ENCODE peak calls at places on chromosomes 1 and 21, in five cellular contexts. Z is Peyer's patch; Q is HepG2; T is CD4-positive, CD25-positive, alpha-beta regulatory T cell; U is tibial nerve. H is an unnamed sample. For H3K4me1, the result is how much of the 10 kb centered on the place peaks cover.

GRCh38 chr1:5897281-5897680 is 94.9 kb downstream of the NPHP4 start:
- DNase-seq in T (no peak), U (no peak), Q (no peak), Z (no peak), H (no peak)

GRCh38 chr1:54342306-54342705 is 63.9 kb downstream of the SSBP3 start:
- DNase-seq in Q (no peak), T (no peak), Z (no peak), U (no peak), H (no peak)

GRCh38 chr1:80675469-80675868 is 1125.3 kb upstream of the ADGRL2 start:
- DNase-seq in Q (no peak), T (no peak), U (no peak), Z (no peak), H (no peak)

GRCh38 chr1:223712184-223712855 is at the start of gene CAPN2:
- DNase-seq in T (peak), Z (peak), U (peak), Q (no peak), H (peak)

GRCh38 chr1:58162952-58163550 is 383.5 kb downstream of the OMA1 start:
- DNase-seq in Q (peak), Z (no peak), T (peak), U (peak), H (no peak)

GRCh38 chr1:185157599-185158469 is 867 bp downstream of the SWT1 start:
- DNase-seq in Q (no peak), Z (no peak), T (no peak), U (no peak), H (no peak)

GRCh38 chr1:105337427-105337826 is 1587.7 kb downstream of the AMY1C start:
- DNase-seq in T (no peak), Z (no peak), Q (no peak), U (no peak), H (no peak)

GRCh38 chr1:60727553-60727952 is 354.8 kb upstream of the NFIA start:
- DNase-seq in T (no peak), Z (no peak), U (no peak), Q (no peak), H (no peak)

GRCh38 chr1:91714867-91715381 is 171.0 kb downstream of the TGFBR3 start:
- DNase-seq in U (no peak), Q (no peak), T (no peak), Z (no peak), H (no peak)

GRCh38 chr21:45045481-45045880 is 28.9 kb upstream of the ADARB1 start:
- DNase-seq in U (no peak), Z (no peak), Q (no peak), T (no peak), H (no peak)

GRCh38 chr1:60068393-60069045 is 5.1 kb downstream of the C1orf87 start:
- DNase-seq in Z (no peak), T (no peak), Q (no peak), U (no peak), H (no peak)

GRCh38 chr1:15110867-15111230 is 42.7 kb upstream of the TMEM51 start:
- DNase-seq in Q (peak), T (no peak), Z (no peak), U (no peak), H (no peak)

GRCh38 chr21:37074195-37074510 is 1.1 kb downstream of the TTC3 start:
- DNase-seq in Z (no peak), U (no peak), T (no peak), Q (no peak), H (no peak)

GRCh38 chr1:227918736-227919135 is 29.0 kb downstream of the WNT9A start:
- DNase-seq in Q (no peak), U (no peak), T (no peak), Z (no peak), H (no peak)

GRCh38 chr1:225691861-225692516 is 39.1 kb upstream of the ENAH start:
- DNase-seq in Q (no peak), T (no peak), U (no peak), Z (no peak), H (no peak)

GRCh38 chr1:30856260-30856790 is 52.2 kb downstream of the SDC3 start:
- DNase-seq in T (no peak), Z (no peak), Q (no peak), U (no peak), H (no peak)

GRCh38 chr1:26072305-26072704 is 4.9 kb upstream of the TRIM63 start:
- DNase-seq in Z (no peak), Q (no peak), T (no peak), U (no peak), H (no peak)

GRCh38 chr1:29586991-29587745 is 350.8 kb downstream of the PTPRU start:
- DNase-seq in T (no peak), U (no peak), Z (no peak), Q (no peak), H (no peak)

GRCh38 chr1:161114556-161114955 is 3.3 kb downstream of the PFDN2 start:
- DNase-seq in U (no peak), T (no peak), Z (no peak), Q (no peak), H (no peak)

GRCh38 chr1:234890694-234891093 is 237.9 kb downstream of the TOMM20 start:
- DNase-seq in U (no peak), Q (no peak), T (no peak), Z (no peak), H (no peak)

GRCh38 chr1:161285113-161285512 is 24.7 kb downstream of the MPZ start:
- DNase-seq in T (no peak), Z (no peak), Q (no peak), U (no peak), H (no peak)

GRCh38 chr1:119139857-119140176 is 636 bp downstream of the WARS2 start:
- DNase-seq in T (no peak), U (peak), Z (no peak), Q (no peak), H (no peak)

GRCh38 chr21:46180079-46180722 is 4.1 kb downstream of the SPATC1L start:
- DNase-seq in Q (no peak), Z (no peak), U (no peak), T (no peak), H (no peak)

GRCh38 chr1:168774241-168774640 is 45.2 kb upstream of the DPT start:
- DNase-seq in U (peak), Q (no peak), Z (no peak), T (no peak), H (no peak)

GRCh38 chr1:113784104-113784779 is 25.0 kb upstream of the PHTF1 start:
- DNase-seq in U (no peak), Z (no peak), T (peak), Q (no peak), H (peak)

GRCh38 chr1:54124472-54124871 is 28.3 kb downstream of the CDCP2 start:
- DNase-seq in Z (peak), Q (no peak), U (no peak), T (no peak), H (no peak)

GRCh38 chr1:39981957-39982356 is 27.0 kb downstream of the MFSD2A start:
- DNase-seq in T (no peak), Q (no peak), U (no peak), Z (no peak), H (no peak)

GRCh38 chr1:172446547-172446946 is 2.7 kb upstream of the PIGC start:
- DNase-seq in U (no peak), T (no peak), Z (no peak), Q (no peak), H (no peak)

GRCh38 chr1:869499-870244 is 54.1 kb upstream of the SAMD11 start:
- DNase-seq in U (peak), Z (peak), T (peak), Q (peak), H (peak)

GRCh38 chr1:52059326-52059725 is 3.2 kb downstream of the BTF3L4 start:
- DNase-seq in T (no peak), Z (no peak), Q (no peak), U (no peak), H (no peak)

DNA sequence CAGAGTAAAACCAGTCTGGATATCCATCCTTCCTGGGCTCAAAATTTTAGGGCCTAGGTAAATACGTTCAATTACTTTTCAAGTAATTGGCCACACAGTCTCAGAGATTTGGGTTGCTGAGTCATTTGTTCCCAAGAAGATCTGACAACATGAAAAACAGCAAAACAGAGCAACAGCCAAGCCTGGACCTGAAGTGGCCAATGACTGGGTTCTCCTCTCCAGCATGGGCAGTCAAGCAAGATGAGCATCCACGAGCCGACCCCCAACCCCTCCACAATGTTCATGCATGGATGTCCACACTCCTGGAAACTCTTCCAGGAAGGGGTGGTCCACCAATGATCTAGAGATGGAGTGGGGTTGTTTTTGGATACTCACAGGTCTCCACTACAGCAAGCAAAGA is 72.8 kb downstream of the CD46 start:
- DNase-seq in Z (no peak), T (peak), U (no peak), Q (no peak), H (no peak)
- H3K4me1 ChIP-seq in Z (half or more), T (half or more), U (half or more), Q (half or more), H (half or more)

GRCh38 chr21:29887313-29888009 is 52.3 kb downstream of the GRIK1 start:
- DNase-seq in U (no peak), T (no peak), Q (no peak), Z (no peak), H (no peak)

GRCh38 chr21:29893687-29894086 is 46.1 kb downstream of the GRIK1 start:
- DNase-seq in U (no peak), T (no peak), Q (no peak), Z (no peak), H (no peak)

GRCh38 chr21:29885491-29885890 is 54.3 kb downstream of the GRIK1 start:
- DNase-seq in Z (no peak), U (no peak), Q (no peak), T (no peak), H (no peak)

GRCh38 chr21:29892379-29892778 is 47.4 kb downstream of the GRIK1 start:
- DNase-seq in Q (no peak), U (no peak), Z (no peak), T (no peak), H (no peak)

DNA sequence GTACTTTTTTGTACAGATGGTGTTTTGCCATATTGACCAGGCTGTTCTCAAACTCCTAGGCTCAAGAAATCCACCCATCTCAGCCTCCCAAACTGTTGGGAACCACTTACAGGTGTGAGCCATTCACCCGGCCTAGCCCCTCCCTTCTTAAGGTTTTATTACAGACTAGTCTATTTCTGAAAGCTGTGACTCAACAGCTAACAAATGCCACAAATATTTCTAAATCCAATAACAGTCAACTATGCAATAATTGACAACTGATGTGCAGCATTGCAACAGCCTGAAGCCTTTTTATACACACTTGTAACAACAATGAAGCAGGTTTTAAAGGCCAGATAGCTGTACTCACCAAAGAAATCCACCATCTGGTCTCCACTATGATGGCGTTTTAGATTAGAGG is 51.4 kb downstream of the GRIK1 start:
- DNase-seq in Q (no peak), U (no peak), T (no peak), Z (no peak), H (no peak)
- H3K27ac ChIP-seq in Q (no peak), U (no peak), T (no peak), Z (no peak), H (no peak)

GRCh38 chr1:3593745-3594144 is 17.6 kb downstream of the MEGF6 start:
- DNase-seq in Z (no peak), Q (no peak), U (no peak), T (no peak), H (no peak)
- H3K4me3 ChIP-seq in Z (no peak), Q (no peak), U (no peak), T (no peak), H (no peak)

GRCh38 chr1:205449750-205450443 is 5.9 kb downstream of the BLACAT1 start:
- DNase-seq in Z (peak), Q (peak), T (peak), U (no peak), H (no peak)

GRCh38 chr1:205447457-205448415 is 8.1 kb downstream of the BLACAT1 start:
- DNase-seq in Z (peak), Q (no peak), U (no peak), T (no peak), H (no peak)

GRCh38 chr1:205449254-205449749 is 6.5 kb downstream of the BLACAT1 start:
- DNase-seq in U (no peak), T (no peak), Q (no peak), Z (no peak), H (no peak)

GRCh38 chr1:205450448-205450847 is 5.4 kb downstream of the BLACAT1 start:
- DNase-seq in T (no peak), Q (peak), Z (no peak), U (no peak), H (no peak)

DNA sequence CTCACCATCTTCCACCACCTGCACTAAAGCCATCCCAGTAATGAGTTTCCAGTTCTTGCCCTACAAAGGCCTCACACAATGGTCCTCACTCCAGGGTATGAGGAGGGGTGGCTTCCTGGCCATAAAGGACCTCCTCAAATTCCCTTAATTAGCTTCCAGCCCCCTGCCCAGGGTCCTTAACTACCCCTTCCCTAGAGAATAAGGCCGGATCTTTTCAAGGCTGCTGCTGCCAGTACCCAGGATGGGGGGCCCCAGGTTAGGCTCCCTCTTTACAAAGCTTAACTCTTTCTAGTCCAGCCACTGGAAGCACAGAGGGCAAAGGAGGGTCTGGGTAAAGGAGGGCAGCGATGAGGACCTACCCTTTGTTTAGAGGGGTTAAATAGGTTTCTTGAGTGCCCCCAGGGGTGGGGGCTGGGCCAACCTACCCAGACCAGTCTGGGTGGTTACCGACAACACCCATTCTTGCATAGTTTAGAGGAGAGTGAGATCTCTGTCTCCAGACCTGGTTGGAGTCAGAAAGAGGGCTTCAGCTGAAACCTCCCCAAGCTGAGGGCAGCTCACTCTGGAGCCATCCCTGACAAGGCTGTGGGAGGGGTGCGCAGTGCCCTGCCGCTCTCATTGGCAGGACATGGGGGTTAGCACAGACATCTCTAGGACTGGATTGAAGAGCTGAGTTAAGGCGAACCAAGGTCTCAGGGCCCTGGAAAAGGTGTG is 7.1 kb downstream of the BLACAT1 start:
- DNase-seq in Z (peak), T (no peak), Q (no peak), U (no peak), H (no peak)
- H3K4me1 ChIP-seq in Z (under half), T (under half), Q (half or more), U (under half), H (under half)

GRCh38 chr1:11731719-11732283 is 4.1 kb upstream of the AGTRAP start:
- DNase-seq in T (no peak), Z (no peak), U (peak), Q (peak), H (no peak)

GRCh38 chr1:11729155-11729497 is 6.8 kb upstream of the AGTRAP start:
- DNase-seq in U (no peak), Z (no peak), T (no peak), Q (no peak), H (no peak)

GRCh38 chr1:11730429-11730861 is 5.5 kb upstream of the AGTRAP start:
- DNase-seq in Z (no peak), U (no peak), Q (no peak), T (peak), H (peak)

GRCh38 chr1:11728126-11728806 is 7.7 kb upstream of the AGTRAP start:
- DNase-seq in Q (no peak), Z (no peak), T (no peak), U (no peak), H (no peak)

DNA sequence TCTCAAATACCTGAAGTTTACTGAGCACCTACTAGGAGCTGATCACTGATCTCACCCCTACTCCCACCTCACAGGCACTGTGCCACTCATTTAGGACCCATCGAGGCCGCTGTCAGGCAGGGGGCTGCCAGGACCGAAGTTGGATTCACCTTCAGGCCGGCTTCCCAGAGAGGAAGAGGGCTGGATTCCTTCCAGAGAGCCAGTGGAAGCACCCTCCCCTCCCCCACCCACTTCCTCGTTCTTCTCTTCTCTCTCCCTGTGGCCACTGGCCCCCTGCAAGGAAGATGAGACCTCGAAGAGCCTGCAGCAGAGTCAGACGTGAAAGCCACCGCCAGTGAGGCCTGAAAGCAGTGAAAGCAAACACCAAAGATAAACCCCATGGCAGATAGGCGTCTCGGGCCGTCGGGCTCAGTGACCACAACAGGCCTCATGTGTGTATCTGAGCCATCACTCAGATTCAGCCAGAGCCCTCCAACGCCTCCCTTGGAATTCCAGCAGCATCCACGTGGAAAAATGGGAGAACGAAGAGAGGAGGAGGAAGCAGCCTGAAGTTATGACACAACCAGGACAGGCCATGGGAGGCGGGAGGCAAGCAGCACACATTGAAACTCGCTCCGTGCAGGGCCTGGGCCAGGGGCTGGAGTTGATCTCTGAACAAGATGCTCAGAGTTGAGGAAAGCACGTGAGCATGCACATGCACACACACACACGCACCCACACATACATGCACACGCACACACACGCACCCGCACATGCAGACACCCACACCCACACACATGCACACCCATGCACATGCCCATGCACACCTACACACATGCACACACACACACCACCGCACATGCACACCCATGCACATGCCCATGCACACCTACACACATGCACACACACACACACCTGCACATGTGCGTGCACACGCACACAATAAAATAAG is 6.2 kb upstream of the AGTRAP start:
- DNase-seq in T (no peak), Q (peak), Z (no peak), U (no peak), H (no peak)
- H3K27ac ChIP-seq in T (peak), Q (no peak), Z (no peak), U (no peak), H (no peak)

DNA sequence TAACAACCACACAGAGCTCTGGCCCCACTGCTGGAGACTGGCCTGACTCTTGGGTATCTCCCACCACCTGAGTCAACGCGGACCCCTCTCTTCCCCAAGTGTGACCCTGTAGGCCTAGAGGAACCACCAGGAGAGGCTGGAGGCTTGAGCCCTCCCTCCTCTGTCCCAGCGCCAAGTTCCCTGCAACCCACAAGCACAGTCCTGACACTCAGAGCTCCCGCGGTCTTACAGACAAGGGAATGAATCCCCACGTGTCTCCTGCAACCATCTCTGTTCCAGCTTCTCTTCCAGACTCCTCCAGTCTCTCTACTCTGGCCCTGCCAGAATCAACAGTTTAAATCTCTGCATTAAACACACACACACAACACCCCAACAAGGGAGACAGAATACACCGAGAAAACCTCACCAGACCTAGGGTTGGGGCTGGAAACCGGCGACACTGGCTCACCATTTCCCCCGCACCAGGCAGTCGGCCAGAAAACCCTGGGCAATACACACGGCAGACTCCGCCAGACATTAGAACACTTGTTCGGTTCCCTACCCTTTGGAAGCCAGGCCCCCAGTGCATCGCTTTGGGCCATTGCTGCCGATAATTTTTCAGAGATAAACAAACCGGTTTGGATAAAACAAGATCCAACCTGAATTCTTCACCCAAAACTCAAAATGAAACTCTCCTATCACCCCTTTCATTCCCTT is 21.7 kb downstream of the CASZ1 start:
- DNase-seq in T (no peak), U (no peak), Q (no peak), Z (no peak), H (no peak)
- H3K4me3 ChIP-seq in T (no peak), U (no peak), Q (no peak), Z (no peak), H (no peak)